ENCODE peak calls at places on chromosomes 11 and 22, in eight cellular contexts. B is fibroblast of lung, I is uterus, U is K562, E is HCT116, P is Panc1, L is tibial nerve, W is PC-3. X is an unnamed sample.

GRCh38 chr22:17300926-17301325 is 68.3 kb upstream of the CECR2 start:
- DNase-seq in E (no peak), I (no peak), U (no peak), L (no peak), P (no peak), W (no peak), B (no peak), X (no peak)

GRCh38 chr22:20128902-20129746 is 2.5 kb upstream of the ZDHHC8 start:
- DNase-seq in P (no peak), L (no peak), U (peak; percentile 92), I (no peak), E (no peak), B (peak; percentile 26), W (peak; percentile 46), X (no peak)

GRCh38 chr11:29352273-29352672 is 664.6 kb downstream of the KCNA4 start:
- DNase-seq in W (no peak), B (no peak), I (no peak), U (no peak), E (no peak), P (no peak), L (no peak), X (no peak)

GRCh38 chr11:94895451-94895850 is 77.9 kb downstream of the CWC15 start:
- DNase-seq in B (peak; percentile 60), W (no peak), P (no peak), U (no peak), E (no peak), I (no peak), L (no peak), X (no peak)

GRCh38 chr11:67082071-67082791 is 25.6 kb downstream of the RHOD start:
- DNase-seq in L (no peak), W (no peak), B (peak; percentile 25), I (peak; percentile 26), U (peak; percentile 58), E (no peak), P (no peak), X (no peak)

GRCh38 chr22:20056161-20056560 is 23.9 kb upstream of the DGCR8 start:
- DNase-seq in I (no peak), B (no peak), W (no peak), U (no peak), P (no peak), L (no peak), E (no peak), X (no peak)

GRCh38 chr11:17439316-17439782 is 37.3 kb downstream of the ABCC8 start:
- DNase-seq in E (no peak), P (peak; percentile 2), U (no peak), B (no peak), L (no peak), I (no peak), W (peak; percentile 40), X (no peak)

GRCh38 chr22:17085277-17086091 is 684 bp downstream of the IL17RA start:
- DNase-seq in U (peak; percentile 28), P (no peak), B (peak; percentile 4), E (no peak), I (peak; percentile 30), L (no peak), W (peak; percentile 6), X (peak; percentile 74)

GRCh38 chr11:131897976-131898375 is 527.6 kb downstream of the NTM start:
- DNase-seq in U (no peak), W (no peak), B (no peak), E (no peak), I (no peak), P (no peak), L (no peak), X (no peak)

GRCh38 chr22:48551061-48551460 is 1276.6 kb downstream of the BRD1 start:
- DNase-seq in I (no peak), W (no peak), B (no peak), U (no peak), E (no peak), P (no peak), L (no peak), X (no peak)

GRCh38 chr22:49853981-49854791 is 542 bp downstream of the ZBED4 start:
- DNase-seq in I (no peak), E (no peak), P (no peak), L (no peak), B (peak; percentile 27), U (peak; percentile 28), W (peak; percentile 8), X (no peak)

GRCh38 chr11:120398184-120398583 is 62.0 kb downstream of the ARHGEF12 start:
- DNase-seq in E (no peak), P (no peak), L (no peak), W (no peak), U (no peak), I (no peak), B (no peak), X (no peak)

GRCh38 chr22:46027219-46028068 is 50.5 kb upstream of the WNT7B start:
- DNase-seq in P (no peak), L (no peak), E (no peak), B (no peak), U (peak; percentile 47), I (peak; percentile 56), W (no peak), X (peak; percentile 84)

GRCh38 chr11:10715571-10715970 is 22.0 kb upstream of the IRAG1 start:
- DNase-seq in I (no peak), P (no peak), L (no peak), B (no peak), E (no peak), U (no peak), W (no peak), X (no peak)

GRCh38 chr11:10719616-10720015 is 26.1 kb upstream of the IRAG1 start:
- DNase-seq in U (no peak), P (no peak), E (no peak), L (no peak), B (no peak), W (no peak), I (no peak), X (no peak)

GRCh38 chr11:10716122-10716521 is 22.6 kb upstream of the IRAG1 start:
- DNase-seq in U (peak; percentile 43), W (peak; percentile 65), L (no peak), I (no peak), E (no peak), B (peak; percentile 67), P (no peak), X (no peak)

GRCh38 chr11:10722307-10722706 is 28.7 kb upstream of the CTR9 start:
- DNase-seq in W (no peak), U (no peak), L (no peak), B (no peak), E (no peak), I (no peak), P (no peak), X (no peak)

DNA sequence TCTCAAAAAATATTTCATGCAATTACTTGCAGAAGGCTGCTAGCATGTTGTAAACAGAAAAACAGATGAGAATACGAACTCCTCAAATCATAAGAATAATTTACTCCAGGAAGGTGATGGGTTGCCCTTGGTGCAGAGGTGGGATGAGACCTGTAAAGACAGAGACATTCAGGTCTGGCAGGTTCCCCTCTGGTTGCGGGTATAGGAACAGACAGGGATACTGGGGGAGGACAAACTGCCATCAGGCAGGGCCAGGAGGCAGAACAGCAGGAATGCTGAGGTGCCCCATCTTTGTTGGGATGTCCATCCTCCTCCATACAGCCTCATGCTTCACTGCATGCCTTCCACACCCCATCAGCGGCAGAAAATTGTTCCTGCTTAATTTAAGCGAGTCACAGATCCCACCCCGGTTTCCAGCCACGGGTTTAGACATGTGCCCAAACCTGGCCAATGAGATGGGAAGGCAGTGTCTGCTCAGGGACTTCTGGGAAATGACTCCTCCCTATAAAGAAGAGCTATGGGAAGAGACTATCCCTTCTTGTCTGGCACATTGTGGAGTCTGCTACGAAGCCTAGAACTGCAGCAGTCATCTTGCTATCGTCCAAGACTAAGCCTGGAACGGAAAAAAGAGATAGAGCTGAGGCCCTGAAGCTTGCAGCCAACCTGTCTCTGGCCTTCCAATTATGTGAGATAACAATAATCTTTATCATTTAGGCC is 23.1 kb upstream of the IRAG1 start:
- DNase-seq in B (no peak), P (no peak), I (no peak), W (no peak), U (peak; percentile 58), E (no peak), L (no peak), X (no peak)
- TF ChIP-seq CTCF in B (no peak), P (no peak), I (no peak), W (no peak), U (no peak), E (no peak), L (no peak), X (no peak)

DNA sequence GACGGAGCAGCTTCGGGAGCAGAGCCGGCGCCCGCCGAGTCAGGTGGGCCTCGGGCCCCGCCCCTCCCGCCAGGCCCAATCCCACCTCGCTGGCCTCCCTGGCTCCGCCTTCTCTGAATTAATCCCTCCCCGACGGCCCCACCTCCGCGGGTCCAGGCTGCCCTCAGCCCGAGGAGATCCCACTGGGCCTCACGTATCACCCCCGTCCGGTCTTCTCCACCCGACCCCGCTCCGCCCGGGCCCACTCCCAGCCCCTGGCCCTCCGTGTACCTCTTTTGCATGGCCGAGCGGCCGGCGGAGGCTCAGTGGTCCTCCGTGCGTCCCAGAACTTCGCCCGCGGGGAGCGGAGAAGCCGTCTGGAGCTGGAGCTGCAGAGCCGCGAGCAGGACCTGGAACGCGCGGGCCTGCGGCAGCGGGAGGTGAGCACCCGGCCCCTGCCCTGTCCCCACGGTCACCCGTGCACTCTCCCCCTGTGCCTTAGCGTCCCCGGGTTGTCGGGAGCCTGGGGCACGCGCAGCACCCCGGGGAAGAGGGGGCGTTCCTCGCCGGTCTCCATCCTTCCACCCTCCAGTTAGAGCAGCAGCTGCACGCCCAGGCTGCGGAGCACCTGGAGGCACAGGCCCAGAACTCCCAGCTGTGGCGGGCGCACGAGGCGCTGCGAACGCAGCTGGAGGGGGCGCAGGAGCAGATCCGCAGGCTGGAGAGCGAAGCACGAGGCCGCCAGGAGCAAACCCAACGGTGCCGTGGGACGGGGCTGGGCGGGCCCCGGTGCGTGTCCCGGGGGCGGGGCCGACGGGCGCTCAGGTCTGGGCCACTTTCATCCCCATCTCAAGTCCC is 2.2 kb upstream of the CD151 start:
- DNase-seq in P (no peak), B (peak; percentile 55), I (peak; percentile 73), W (no peak), U (no peak), E (no peak), L (no peak), X (no peak)
- H3K4me1 ChIP-seq in P (peaks cover 57% of the 10 kb centered on the region), B (peaks cover 37% of the 10 kb centered on the region), I (no peaks in the 10 kb centered on the region), W (peaks cover 45% of the 10 kb centered on the region), U (peaks cover 31% of the 10 kb centered on the region), E (peaks cover 62% of the 10 kb centered on the region), L (no peaks in the 10 kb centered on the region), X (peaks cover 89% of the 10 kb centered on the region)

DNA sequence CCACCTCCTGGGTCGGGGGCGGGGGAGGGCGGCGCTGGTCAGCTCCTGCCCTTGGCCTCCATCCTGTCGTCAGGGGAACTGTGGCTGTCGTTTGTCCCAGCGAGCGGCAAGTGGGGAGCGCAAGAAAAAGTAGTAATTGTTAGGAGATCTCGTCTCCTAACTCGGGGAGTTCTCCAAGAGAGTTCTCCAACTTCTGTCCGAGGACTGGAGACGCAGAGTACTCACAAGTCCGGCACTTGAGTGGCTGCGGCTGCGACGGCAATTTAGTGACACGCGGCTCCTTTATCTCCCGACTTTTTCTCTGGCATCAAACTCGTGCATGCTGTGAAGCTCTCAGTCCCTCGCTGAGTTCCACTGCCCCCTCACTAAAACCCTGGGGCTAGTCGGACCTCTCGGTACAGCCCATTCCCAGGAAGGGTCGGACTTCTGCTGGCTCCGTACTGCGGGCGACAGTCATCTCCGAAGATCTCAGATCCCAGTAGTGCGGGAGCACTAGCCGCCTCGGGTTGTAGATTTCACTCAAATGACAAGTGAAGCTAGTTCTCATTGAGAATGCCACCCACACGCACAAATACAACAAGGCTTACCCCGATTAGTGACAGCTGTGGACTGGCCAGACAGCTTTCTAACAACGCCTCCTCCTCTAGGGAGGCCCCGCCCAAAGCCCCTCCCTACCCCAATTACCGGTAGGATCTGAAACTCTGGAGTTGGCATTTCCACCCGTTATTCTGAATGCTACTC is at the start of gene PGR:
- DNase-seq in W (no peak), E (no peak), B (peak; percentile 12), L (peak; percentile 37), P (no peak), U (peak; percentile 61), I (peak; percentile 86), X (peak; percentile 75)
- H3K4me3 ChIP-seq in W (no peak within 1 kb of the TSS), E (no peak within 1 kb of the TSS), B (peak within 1 kb of the TSS; percentile 30), L (peak within 1 kb of the TSS; percentile 44), P (peak within 1 kb of the TSS; percentile 34), U (peak within 1 kb of the TSS; percentile 54), I (peak within 1 kb of the TSS; percentile 78), X (peak within 1 kb of the TSS; percentile 61)

GRCh38 chr11:65598258-65598699 is 2.7 kb upstream of the KCNK7 start:
- DNase-seq in U (no peak), P (no peak), B (no peak), W (no peak), E (no peak), I (no peak), L (no peak), X (no peak)
- TF ChIP-seq CTCF in U (no peak), P (no peak), B (no peak), W (no peak), E (no peak), I (no peak), L (no peak), X (no peak)

X was measured in suprapubic skin.